ENCODE peak calls at places on chromosomes 16 and 17, in ten cellular contexts. R is fibroblast of lung, M is HFF-Myc, O is OCI-LY7, B is AG10803, P is neural progenitor cell, H is astrocyte of the spinal cord, D is foreskin fibroblast, U is WERI-Rb-1, K is mesothelial cell of epicardium. T is an unnamed sample.

GRCh38 chr17:69501591-69502468 is 87.3 kb downstream of the MAP2K6 start:
- DNase-seq in R (peak), M (peak), O (peak), B (peak), P (peak), H (peak), D (no peak), U (no peak), K (no peak), T (no peak)

GRCh38 chr17:28623696-28624095 is 9.7 kb upstream of the RSKR start:
- DNase-seq in R (no peak), M (no peak), O (no peak), B (no peak), P (no peak), H (no peak), D (no peak), U (no peak), K (no peak), T (no peak)

GRCh38 chr16:49333268-49333597 is 40.4 kb upstream of the C16orf78 start:
- DNase-seq in R (no peak), M (no peak), O (no peak), B (no peak), P (no peak), H (no peak), D (no peak), U (no peak), K (no peak), T (no peak)

GRCh38 chr17:50210249-50211225 is 9.1 kb upstream of the COL1A1 start:
- DNase-seq in R (peak), M (peak), O (no peak), B (peak), P (peak), H (peak), D (peak), U (peak), K (peak), T (peak)

GRCh38 chr17:2171725-2172446 is 117.0 kb downstream of the HIC1 start:
- DNase-seq in R (peak), M (no peak), O (no peak), B (peak), P (no peak), H (peak), D (peak), U (no peak), K (peak), T (peak)

GRCh38 chr17:28549274-28550132 is 2.9 kb downstream of the UNC119 start:
- DNase-seq in R (no peak), M (no peak), O (peak), B (no peak), P (peak), H (no peak), D (no peak), U (peak), K (no peak), T (no peak)

GRCh38 chr16:67389911-67390815 is 3.1 kb downstream of the TPPP3 start:
- DNase-seq in R (no peak), M (no peak), O (no peak), B (no peak), P (no peak), H (no peak), D (no peak), U (no peak), K (no peak), T (no peak)

GRCh38 chr16:87166321-87166720 is 150.9 kb downstream of the C16orf95 start:
- DNase-seq in R (no peak), M (no peak), O (no peak), B (no peak), P (no peak), H (no peak), D (no peak), U (no peak), K (no peak), T (no peak)

GRCh38 chr17:8488931-8489330 is 53.2 kb downstream of the NDEL1 start:
- DNase-seq in R (peak), M (peak), O (no peak), B (peak), P (no peak), H (peak), D (peak), U (no peak), K (no peak), T (no peak)

GRCh38 chr17:29195465-29196081 is 15.4 kb upstream of the MYO18A start:
- DNase-seq in R (no peak), M (no peak), O (peak), B (no peak), P (no peak), H (peak), D (no peak), U (no peak), K (no peak), T (no peak)

GRCh38 chr17:57988301-57989010 is 402 bp upstream of the VEZF1 start:
- DNase-seq in R (peak), M (no peak), O (peak), B (peak), P (no peak), H (peak), D (peak), U (peak), K (no peak), T (peak)

GRCh38 chr16:12612598-12613101 is 191.0 kb downstream of the CPPED1 start:
- DNase-seq in R (peak), M (no peak), O (no peak), B (no peak), P (no peak), H (no peak), D (no peak), U (no peak), K (no peak), T (no peak)

DNA sequence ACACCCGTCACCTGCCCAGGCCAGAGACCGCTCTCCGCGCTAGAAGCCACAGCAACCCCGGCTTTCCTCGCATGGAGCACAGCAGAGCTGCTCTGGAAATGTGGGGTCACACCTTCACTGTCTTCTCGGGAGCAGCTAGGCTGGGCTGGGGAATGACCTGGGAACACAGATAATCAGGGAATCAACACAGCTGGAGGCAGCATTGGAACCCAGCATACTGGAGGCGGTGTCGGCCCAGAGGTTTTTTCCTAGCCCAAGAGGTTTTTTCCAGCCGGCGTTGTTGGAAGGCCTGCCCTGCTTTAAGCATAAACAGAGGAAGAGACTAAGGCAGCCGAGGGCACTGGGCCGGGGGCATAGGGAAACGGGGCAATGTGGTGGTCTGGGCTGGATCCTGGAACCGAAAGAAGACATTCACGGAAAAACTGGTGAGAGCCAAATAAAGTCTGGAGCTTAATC is 808 bp upstream of the PLD6 start:
- DNase-seq in R (no peak), M (no peak), O (no peak), B (no peak), P (no peak), H (no peak), D (peak), U (no peak), K (no peak), T (no peak)
- TF ChIP-seq CTCF in R (no peak), M (no peak), O (no peak), B (no peak), P (no peak), H (no peak), D (no peak), U (no peak), K (no peak), T (no peak)

DNA sequence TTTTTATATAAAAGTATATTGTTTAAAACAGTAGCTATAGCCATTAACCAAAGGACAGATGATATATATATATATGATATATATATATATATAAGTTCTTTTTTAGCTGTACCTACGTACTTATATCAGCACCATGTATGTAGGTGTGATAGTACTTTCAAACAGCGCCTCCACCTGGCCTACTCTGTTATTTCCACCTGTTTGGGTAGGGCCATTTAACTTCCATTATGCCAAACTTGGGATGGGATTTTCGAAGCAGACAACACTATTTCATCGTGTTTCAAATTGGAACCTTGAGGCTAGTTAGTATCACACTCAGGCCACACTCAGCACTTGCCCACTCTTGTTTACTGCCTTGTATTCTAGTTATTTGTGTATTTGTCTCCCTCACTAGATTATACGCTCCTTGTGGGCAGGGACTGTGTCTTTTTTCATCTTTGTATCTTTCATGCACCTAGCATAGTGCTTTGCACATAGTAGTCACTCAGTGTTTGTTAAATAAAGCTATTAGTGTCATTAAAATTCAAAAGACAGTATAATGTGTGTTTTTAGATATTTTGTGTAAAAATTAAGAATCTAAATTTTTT is 11.8 kb upstream of the CLTC start:
- DNase-seq in R (no peak), M (no peak), O (peak), B (no peak), P (peak), H (no peak), D (no peak), U (peak), K (no peak), T (peak)
- TF ChIP-seq CTCF in R (peak), M (no peak), O (peak), B (no peak), P (peak), H (peak), D (no peak), U (peak), K (peak), T (peak)

GRCh38 chr16:89357055-89357454 is 133.3 kb downstream of the ANKRD11 start:
- DNase-seq in R (no peak), M (no peak), O (no peak), B (no peak), P (no peak), H (no peak), D (no peak), U (peak), K (no peak), T (no peak)
- TF ChIP-seq CTCF in R (no peak), M (no peak), O (peak), B (no peak), P (no peak), H (no peak), D (no peak), U (peak), K (no peak), T (no peak)

DNA sequence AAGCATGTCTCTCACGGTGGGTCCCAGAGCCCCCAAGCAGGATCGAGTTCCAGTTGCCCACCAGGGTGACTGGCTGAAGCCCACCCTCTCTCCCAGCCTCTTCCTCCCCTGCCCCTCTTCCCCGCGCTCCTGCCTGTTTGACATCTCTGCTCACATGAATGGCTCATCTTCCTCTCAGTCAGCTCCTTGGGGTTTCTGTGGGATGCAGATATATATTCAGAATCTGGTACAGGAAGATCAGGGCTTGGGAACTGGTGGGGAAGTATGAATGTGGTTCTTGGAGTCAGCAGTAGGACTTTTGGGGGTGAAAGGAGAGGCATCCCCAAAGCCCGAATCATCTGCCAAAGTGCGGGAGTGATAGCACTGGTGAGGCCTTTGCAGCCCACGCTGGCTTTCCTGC is 158.9 kb upstream of the CIBAR2 start:
- DNase-seq in R (no peak), M (no peak), O (no peak), B (no peak), P (no peak), H (no peak), D (no peak), U (no peak), K (no peak), T (no peak)
- TF ChIP-seq CTCF in R (no peak), M (no peak), O (no peak), B (no peak), P (no peak), H (no peak), D (no peak), U (no peak), K (no peak), T (no peak)

T was measured in glutamatergic neuron.